ENCODE peak calls at places on chromosomes 5 and 9, in four cellular contexts. J, W, R and B are unnamed samples.

GRCh38 chr9:97364769-97365490 is 47.0 kb upstream of the TDRD7 start:
- DNase-seq in J (peak; percentile 21), W (no peak), R (no peak), B (no peak)

GRCh38 chr9:18353473-18353872 is 120.5 kb upstream of the ADAMTSL1 start:
- DNase-seq in J (no peak), W (no peak), R (no peak), B (no peak)

GRCh38 chr9:38421498-38422211 is 2.6 kb downstream of the IGFBPL1 start:
- DNase-seq in J (no peak), W (no peak), R (no peak), B (no peak)

GRCh38 chr5:52725065-52725746 is 62.5 kb upstream of the ITGA1 start:
- DNase-seq in J (peak; percentile 95), W (peak; percentile 81), R (peak; percentile 48), B (peak; percentile 84)

GRCh38 chr9:98310752-98311392 is 55.4 kb upstream of the TBC1D2 start:
- DNase-seq in J (no peak), W (no peak), R (no peak), B (no peak)

GRCh38 chr9:76136986-76137385 is 246.5 kb downstream of the PCSK5 start:
- DNase-seq in J (peak; percentile 62), W (no peak), R (no peak), B (no peak)

GRCh38 chr9:13351768-13352386 is 72.4 kb upstream of the MPDZ start:
- DNase-seq in J (peak; percentile 22), W (no peak), R (peak; percentile 59), B (no peak)

GRCh38 chr9:95808001-95808400 is 67.5 kb upstream of the ERCC6L2 start:
- DNase-seq in J (no peak), W (no peak), R (peak; percentile 46), B (no peak)

GRCh38 chr5:14665949-14666741 is 1.6 kb downstream of the OTULIN start:
- DNase-seq in J (peak; percentile 63), W (peak; percentile 50), R (peak; percentile 47), B (peak; percentile 45)

GRCh38 chr9:5651246-5651645 is 22.3 kb downstream of the RIC1 start:
- DNase-seq in J (no peak), W (no peak), R (peak; percentile 5), B (no peak)

GRCh38 chr5:170135796-170136490 is 30.2 kb downstream of the FOXI1 start:
- DNase-seq in J (peak; percentile 53), W (no peak), R (no peak), B (no peak)

GRCh38 chr9:112659906-112660305 is 58.0 kb downstream of the INIP start:
- DNase-seq in J (no peak), W (no peak), R (no peak), B (no peak)

GRCh38 chr5:176573564-176574296 is 24.6 kb downstream of the CDHR2 start:
- DNase-seq in J (peak; percentile 20), W (peak; percentile 71), R (peak; percentile 63), B (peak; percentile 84)

GRCh38 chr5:168782172-168782571 is 203.0 kb upstream of the PANK3 start:
- DNase-seq in J (no peak), W (no peak), R (no peak), B (no peak)

GRCh38 chr5:36950586-36951457 is 74.3 kb downstream of the NIPBL start:
- DNase-seq in J (peak; percentile 63), W (no peak), R (peak; percentile 83), B (no peak)

GRCh38 chr5:100841358-100842076 is 61.6 kb downstream of the ST8SIA4 start:
- DNase-seq in J (no peak), W (no peak), R (peak; percentile 89), B (no peak)

GRCh38 chr9:113012492-113012891 is 500 bp upstream of the ZNF883 start:
- DNase-seq in J (no peak), W (no peak), R (no peak), B (no peak)

GRCh38 chr9:19160085-19160484 is 32.8 kb upstream of the PLIN2 start:
- DNase-seq in J (no peak), W (no peak), R (no peak), B (no peak)

GRCh38 chr9:116860509-116861120 is 173.5 kb downstream of the TRIM32 start:
- DNase-seq in J (peak; percentile 66), W (peak; percentile 1), R (peak; percentile 54), B (no peak)

GRCh38 chr9:124164800-124165199 is 92.9 kb upstream of the NEK6 start:
- DNase-seq in J (no peak), W (no peak), R (no peak), B (no peak)

GRCh38 chr9:125759812-125760134 is 12.6 kb downstream of the PBX3 start:
- DNase-seq in J (no peak), W (no peak), R (no peak), B (no peak)

GRCh38 chr9:69975681-69976080 is 68.0 kb upstream of the MAMDC2 start:
- DNase-seq in J (no peak), W (no peak), R (no peak), B (no peak)

GRCh38 chr5:178214160-178214803 is 9.9 kb downstream of the HNRNPAB start:
- DNase-seq in J (no peak), W (no peak), R (no peak), B (no peak)

GRCh38 chr9:76717611-76718010 is 46.6 kb upstream of the PCA3 start:
- DNase-seq in J (no peak), W (no peak), R (no peak), B (no peak)

GRCh38 chr9:91933556-91934352 is 16.3 kb downstream of the ROR2 start:
- DNase-seq in J (no peak), W (no peak), R (no peak), B (no peak)

GRCh38 chr5:5317976-5318375 is 104.5 kb upstream of the ICE1 start:
- DNase-seq in J (no peak), W (no peak), R (no peak), B (no peak)

GRCh38 chr5:97231025-97231636 is 48.1 kb upstream of the RIOK2 start:
- DNase-seq in J (peak; percentile 58), W (peak; percentile 31), R (peak; percentile 79), B (no peak)

GRCh38 chr5:127187711-127188110 is 102.9 kb upstream of the MEGF10 start:
- DNase-seq in J (no peak), W (no peak), R (no peak), B (no peak)

GRCh38 chr5:31433229-31433628 is 98.7 kb downstream of the DROSHA start:
- DNase-seq in J (no peak), W (no peak), R (no peak), B (no peak)

GRCh38 chr5:79240561-79240960 is 4.6 kb downstream of the JMY start:
- DNase-seq in J (no peak), W (no peak), R (no peak), B (no peak)

GRCh38 chr9:14433841-14434511 is 120.0 kb upstream of the NFIB start:
- DNase-seq in J (peak; percentile 62), W (no peak), R (peak; percentile 68), B (no peak)

GRCh38 chr5:112205840-112206239 is 213.2 kb downstream of the EPB41L4A start:
- DNase-seq in J (no peak), W (no peak), R (no peak), B (no peak)

GRCh38 chr9:125110464-125110863 is 32.9 kb downstream of the SCAI start:
- DNase-seq in J (no peak), W (no peak), R (no peak), B (no peak)

GRCh38 chr5:7856855-7857254 is 5.9 kb upstream of the CFAP90 start:
- DNase-seq in J (no peak), W (peak; percentile 38), R (peak; percentile 41), B (peak; percentile 20)

DNA sequence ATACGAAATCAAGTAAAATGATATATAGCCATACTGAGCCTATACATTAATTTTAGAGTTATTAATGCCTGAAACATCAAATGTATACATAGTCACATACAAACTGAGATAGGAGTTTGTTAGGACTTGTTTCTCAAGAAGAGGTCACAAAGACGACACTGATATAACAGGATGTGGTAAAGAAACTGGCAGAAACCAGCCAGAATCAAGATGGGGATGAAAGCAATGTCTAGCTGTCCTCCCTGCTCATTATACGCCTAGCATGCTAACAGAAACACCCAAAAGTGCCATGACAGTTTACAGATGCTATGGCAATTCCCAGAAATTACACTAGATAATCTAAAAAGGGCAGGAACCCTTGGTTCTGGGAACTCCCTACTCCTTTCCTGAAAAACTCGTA is 11.0 kb upstream of the MRPS30 start:
- DNase-seq in J (no peak), W (no peak), R (no peak), B (no peak)
- H3K9me3 ChIP-seq in J (no peaks in the 10 kb centered on the region), W (no peaks in the 10 kb centered on the region), R (no peaks in the 10 kb centered on the region), B (peaks cover 4% of the 10 kb centered on the region)

GRCh38 chr5:64526709-64527439 is 21.1 kb downstream of the RGS7BP start:
- DNase-seq in J (no peak), W (no peak), R (no peak), B (no peak)
- H3K27ac ChIP-seq in J (no peak overlapping the region), W (no peak overlapping the region), R (no peak overlapping the region), B (no peak overlapping the region)

DNA sequence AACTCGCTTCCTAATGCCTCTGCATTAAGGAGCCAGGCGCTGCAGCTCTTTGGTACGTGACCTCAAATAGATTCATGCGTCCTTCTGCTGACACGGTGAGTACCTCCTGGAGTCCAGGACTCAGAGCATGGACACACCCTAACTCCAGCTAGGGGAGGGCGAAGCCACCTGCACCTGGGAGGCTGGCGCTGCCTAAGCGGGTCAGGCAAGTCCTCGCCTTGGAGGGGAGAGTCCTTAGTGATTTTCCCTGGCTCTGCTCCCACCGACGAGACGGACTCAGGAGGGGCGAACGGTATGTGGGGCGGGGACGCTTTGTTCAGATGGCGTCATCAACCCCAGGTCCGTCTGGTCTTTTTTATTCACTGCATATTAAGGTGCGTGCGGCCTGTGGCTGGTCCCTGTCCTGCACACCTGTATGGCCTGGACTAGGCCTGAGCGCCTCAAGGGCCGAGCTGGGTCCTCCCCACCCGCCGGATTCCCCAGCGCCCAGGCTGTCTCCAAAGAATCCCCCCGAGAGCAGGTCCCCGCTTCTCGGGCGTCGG is 50.3 kb downstream of the NSUN2 start:
- DNase-seq in J (no peak), W (no peak), R (no peak), B (no peak)
- H3K27me3 ChIP-seq in J (peaks cover 12% of the 10 kb centered on the region), W (peaks cover 8% of the 10 kb centered on the region), R (peaks cover 54% of the 10 kb centered on the region), B (peaks cover 12% of the 10 kb centered on the region)

DNA sequence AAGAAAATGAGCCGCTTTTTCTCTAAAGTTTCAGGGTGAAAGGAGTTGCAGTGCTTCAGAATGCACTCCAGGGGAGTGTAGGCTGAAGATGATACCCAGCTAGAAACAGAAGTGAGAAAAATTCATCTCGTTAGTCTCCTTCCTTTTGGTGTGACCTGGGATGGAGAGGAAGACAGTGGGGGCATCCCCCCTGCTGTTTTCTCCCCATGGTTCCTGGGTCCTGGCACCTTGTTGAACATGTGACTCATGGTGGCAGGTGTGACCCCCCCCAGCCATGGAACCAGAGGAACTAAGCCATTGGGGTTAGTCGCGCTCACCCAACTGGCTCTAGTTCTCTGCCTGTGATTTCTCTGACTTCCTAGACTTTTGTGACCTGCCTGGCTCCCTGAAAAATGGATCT is 424.6 kb downstream of the CSNK1G3 start:
- DNase-seq in J (no peak), W (no peak), R (no peak), B (no peak)
- H3K9me3 ChIP-seq in J (peaks cover 6% of the 10 kb centered on the region), W (no peaks in the 10 kb centered on the region), R (no peaks in the 10 kb centered on the region), B (no peaks in the 10 kb centered on the region)

GRCh38 chr5:179287631-179288030 is 57.6 kb downstream of the ADAMTS2 start:
- DNase-seq in J (no peak), W (no peak), R (no peak), B (no peak)
- H3K27ac ChIP-seq in J (no peak overlapping the region), W (no peak overlapping the region), R (no peak overlapping the region), B (no peak overlapping the region)